ENCODE peak calls at places on chromosomes 16 and 17, in seven cellular contexts. O, K, J, M, B, X and T are unnamed samples.

GRCh38 chr16:24045641-24046040 is 209.9 kb downstream of the PRKCB start:
- DNase-seq in O (no peak), K (peak), J (no peak), M (peak), B (no peak), X (peak), T (no peak)

GRCh38 chr16:59632266-59632855 is 898.2 kb upstream of the GOT2 start:
- DNase-seq in O (no peak), K (no peak), J (no peak), M (no peak), B (peak), X (peak), T (peak)

GRCh38 chr17:58402047-58402446 is 15.3 kb downstream of the RNF43 start:
- DNase-seq in O (no peak), K (no peak), J (no peak), M (no peak), B (no peak), X (no peak), T (no peak)

GRCh38 chr16:27291106-27291505 is 22.5 kb upstream of the NSMCE1 start:
- DNase-seq in O (no peak), K (no peak), J (no peak), M (peak), B (no peak), X (no peak), T (no peak)

GRCh38 chr17:56820207-56820606 is 13.5 kb downstream of the C17orf67 start:
- DNase-seq in O (no peak), K (no peak), J (no peak), M (no peak), B (no peak), X (no peak), T (no peak)

GRCh38 chr17:46810837-46811236 is 7.7 kb downstream of the WNT3 start:
- DNase-seq in O (no peak), K (no peak), J (no peak), M (no peak), B (no peak), X (no peak), T (no peak)

GRCh38 chr17:80023261-80024205 is 12.1 kb downstream of the TBC1D16 start:
- DNase-seq in O (peak), K (no peak), J (no peak), M (no peak), B (no peak), X (no peak), T (no peak)

GRCh38 chr16:50251375-50252081 is 14.8 kb upstream of the ADCY7 start:
- DNase-seq in O (no peak), K (no peak), J (no peak), M (peak), B (peak), X (no peak), T (no peak)

GRCh38 chr17:40535924-40536717 is 29.2 kb downstream of the CCR7 start:
- DNase-seq in O (no peak), K (no peak), J (no peak), M (no peak), B (no peak), X (no peak), T (no peak)

GRCh38 chr17:31310260-31310659 is 3.6 kb downstream of the EVI2B start:
- DNase-seq in O (no peak), K (peak), J (peak), M (no peak), B (no peak), X (no peak), T (no peak)

GRCh38 chr17:76426853-76427252 is 26.1 kb downstream of the UBE2O start:
- DNase-seq in O (no peak), K (no peak), J (no peak), M (no peak), B (no peak), X (no peak), T (no peak)

GRCh38 chr16:64380751-64381150 is 741.1 kb downstream of the CDH11 start:
- DNase-seq in O (no peak), K (no peak), J (no peak), M (no peak), B (no peak), X (no peak), T (no peak)

GRCh38 chr17:80824549-80825470 is 166.8 kb upstream of the CHMP6 start:
- DNase-seq in O (no peak), K (no peak), J (no peak), M (no peak), B (no peak), X (no peak), T (no peak)

GRCh38 chr17:70780031-70780430 is 610.7 kb downstream of the KCNJ2 start:
- DNase-seq in O (no peak), K (no peak), J (no peak), M (no peak), B (peak), X (no peak), T (no peak)

GRCh38 chr16:88430524-88431446 is 22.3 kb upstream of the ZFPM1 start:
- DNase-seq in O (peak), K (no peak), J (peak), M (no peak), B (no peak), X (no peak), T (no peak)

GRCh38 chr17:2636169-2636930 is 42.9 kb downstream of the PAFAH1B1 start:
- DNase-seq in O (no peak), K (no peak), J (no peak), M (no peak), B (no peak), X (no peak), T (no peak)

GRCh38 chr16:66342294-66342900 is 24.1 kb upstream of the CDH5 start:
- DNase-seq in O (no peak), K (peak), J (no peak), M (no peak), B (peak), X (peak), T (no peak)

GRCh38 chr16:81526935-81527334 is 82.3 kb downstream of the CMIP start:
- DNase-seq in O (no peak), K (no peak), J (peak), M (no peak), B (peak), X (peak), T (peak)

GRCh38 chr17:75828051-75828400 is 16.2 kb downstream of the UNC13D start:
- DNase-seq in O (no peak), K (no peak), J (peak), M (no peak), B (no peak), X (no peak), T (no peak)

GRCh38 chr17:39063681-39064069 is 87.8 kb downstream of the PLXDC1 start:
- DNase-seq in O (no peak), K (no peak), J (no peak), M (no peak), B (no peak), X (no peak), T (no peak)

GRCh38 chr16:74275031-74275636 is 21.5 kb upstream of the PSMD7 start:
- DNase-seq in O (no peak), K (peak), J (no peak), M (no peak), B (peak), X (peak), T (no peak)

GRCh38 chr17:17812211-17813054 is 24.4 kb downstream of the SREBF1 start:
- DNase-seq in O (peak), K (peak), J (peak), M (peak), B (peak), X (peak), T (no peak)

GRCh38 chr17:69175262-69175811 is 33.6 kb upstream of the ABCA6 start:
- DNase-seq in O (no peak), K (no peak), J (no peak), M (no peak), B (no peak), X (no peak), T (no peak)

GRCh38 chr16:71894229-71894920 is 956 bp upstream of the IST1 start:
- DNase-seq in O (peak), K (peak), J (peak), M (peak), B (peak), X (peak), T (no peak)

GRCh38 chr16:73173396-73173795 is 125.5 kb upstream of the ZFHX3 start:
- DNase-seq in O (no peak), K (no peak), J (no peak), M (no peak), B (peak), X (no peak), T (no peak)

GRCh38 chr16:73171901-73172619 is 124.1 kb upstream of the ZFHX3 start:
- DNase-seq in O (no peak), K (no peak), J (no peak), M (no peak), B (no peak), X (no peak), T (no peak)

GRCh38 chr16:73171380-73171779 is 123.5 kb upstream of the ZFHX3 start:
- DNase-seq in O (peak), K (no peak), J (no peak), M (no peak), B (no peak), X (no peak), T (no peak)

GRCh38 chr16:73170587-73170986 is 122.7 kb upstream of the ZFHX3 start:
- DNase-seq in O (no peak), K (no peak), J (no peak), M (peak), B (no peak), X (no peak), T (no peak)

GRCh38 chr16:73172621-73173312 is 124.8 kb upstream of the ZFHX3 start:
- DNase-seq in O (peak), K (no peak), J (no peak), M (peak), B (peak), X (no peak), T (no peak)
- TF ChIP-seq CTCF in O (peak), K (no peak), J (no peak), M (no peak), B (peak), X (peak), T (peak)

DNA sequence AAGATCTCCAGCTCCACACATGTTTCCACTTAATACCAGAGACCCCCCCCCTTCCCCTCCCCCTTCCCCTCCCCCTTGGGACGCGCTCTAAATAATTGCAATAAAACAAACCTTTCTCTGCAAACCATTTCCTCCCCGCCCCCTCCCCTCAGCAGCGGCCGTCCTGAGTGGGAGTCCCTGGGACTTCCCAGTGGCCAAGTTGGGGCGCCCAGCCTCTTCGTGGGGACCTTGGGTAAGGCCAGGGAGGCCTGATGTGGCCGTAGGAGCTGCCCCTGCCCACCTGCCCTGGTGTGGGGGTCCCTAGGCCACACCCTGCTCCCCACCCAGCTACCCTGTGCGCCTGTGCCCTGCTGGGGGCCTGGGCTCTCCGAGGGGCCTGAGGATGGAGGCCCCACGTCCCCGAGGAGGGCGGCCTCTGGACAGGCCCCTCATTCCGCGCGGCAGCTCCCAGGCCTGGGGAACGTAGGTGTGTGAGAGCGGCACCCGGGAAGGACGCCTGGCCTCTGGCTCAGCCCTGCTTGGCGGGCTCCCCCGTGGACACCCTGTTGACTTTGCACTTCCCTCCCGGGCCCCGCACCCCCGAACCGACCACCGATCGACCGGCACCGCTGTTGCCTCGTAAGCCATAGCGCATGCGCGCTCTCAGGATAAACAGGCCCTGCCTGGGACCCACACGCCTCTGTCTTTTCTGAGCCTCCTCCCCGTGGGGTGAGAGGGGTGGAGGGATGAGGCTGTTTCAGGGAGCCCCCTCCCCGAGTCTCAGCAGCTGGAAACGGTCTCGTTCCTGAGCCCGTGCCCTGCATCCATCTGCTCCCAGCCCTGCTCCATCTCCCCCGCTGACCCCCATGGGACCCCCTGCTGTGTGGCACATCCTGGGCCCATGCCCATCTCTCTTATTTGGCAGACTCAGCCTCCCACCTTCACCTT is 9.0 kb downstream of the NTHL1 start:
- DNase-seq in O (no peak), K (no peak), J (no peak), M (no peak), B (no peak), X (no peak), T (no peak)
- H3K4me3 ChIP-seq in O (no peak), K (no peak), J (no peak), M (no peak), B (no peak), X (no peak), T (no peak)

GRCh38 chr17:66537518-66537917 is 235.1 kb downstream of the PRKCA start:
- DNase-seq in O (no peak), K (no peak), J (no peak), M (no peak), B (no peak), X (no peak), T (no peak)

GRCh38 chr17:66541461-66542182 is 239.2 kb downstream of the PRKCA start:
- DNase-seq in O (no peak), K (peak), J (no peak), M (no peak), B (no peak), X (no peak), T (no peak)

GRCh38 chr17:66542183-66542966 is 240.0 kb downstream of the PRKCA start:
- DNase-seq in O (no peak), K (peak), J (no peak), M (no peak), B (peak), X (no peak), T (peak)

GRCh38 chr17:66538776-66539175 is 236.4 kb downstream of the PRKCA start:
- DNase-seq in O (no peak), K (no peak), J (no peak), M (no peak), B (no peak), X (no peak), T (no peak)

GRCh38 chr17:66540131-66540781 is 237.8 kb downstream of the PRKCA start:
- DNase-seq in O (no peak), K (peak), J (no peak), M (no peak), B (peak), X (no peak), T (peak)
- TF ChIP-seq CTCF in O (no peak), K (no peak), J (no peak), M (no peak), B (no peak), X (no peak), T (no peak)

DNA sequence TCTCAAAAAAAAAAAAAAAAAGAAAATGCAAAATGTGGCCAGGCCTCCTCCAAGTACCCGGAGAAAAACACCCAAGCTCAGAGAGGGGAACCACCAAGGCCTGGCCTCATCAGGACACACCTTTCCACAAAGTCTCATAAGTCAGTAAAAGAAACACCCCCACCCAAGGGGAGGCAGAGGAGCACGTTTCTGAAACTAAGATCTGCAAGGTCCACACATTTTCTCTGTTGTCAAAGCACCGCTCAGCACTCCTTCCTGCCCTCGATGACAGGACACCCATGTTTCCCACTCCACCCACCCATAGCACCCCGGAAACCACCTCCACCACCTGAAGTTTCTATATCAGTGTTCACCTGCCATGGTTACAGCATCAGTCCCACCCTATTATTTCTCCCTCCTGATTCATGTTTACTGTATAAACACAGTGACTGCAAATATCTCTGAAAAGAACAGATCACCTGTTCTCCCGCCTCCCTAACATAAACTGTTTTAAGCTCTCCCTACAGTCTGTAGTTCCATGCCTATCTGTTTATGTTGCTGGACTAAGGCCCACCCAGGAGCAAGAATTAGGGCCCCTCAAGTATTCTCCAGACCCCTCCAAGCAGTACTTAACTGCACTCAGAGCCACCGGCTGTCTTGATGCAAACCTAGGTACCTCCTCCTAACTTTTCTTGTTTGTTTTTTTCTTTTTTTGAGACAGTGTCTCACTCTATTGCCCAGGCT is 2.0 kb downstream of the CORO7 start:
- DNase-seq in O (peak), K (peak), J (peak), M (no peak), B (no peak), X (no peak), T (no peak)
- H3K4me3 ChIP-seq in O (peak), K (peak), J (peak), M (no peak), B (no peak), X (no peak), T (no peak)

GRCh38 chr16:54286330-54287017 is at the start of gene IRX3:
- DNase-seq in O (peak), K (no peak), J (no peak), M (peak), B (peak), X (peak), T (no peak)

GRCh38 chr16:54284931-54285413 is 1.6 kb downstream of the IRX3 start:
- DNase-seq in O (no peak), K (no peak), J (no peak), M (peak), B (peak), X (peak), T (no peak)

GRCh38 chr16:54284319-54284930 is 2.2 kb downstream of the IRX3 start:
- DNase-seq in O (peak), K (no peak), J (no peak), M (no peak), B (no peak), X (no peak), T (no peak)

GRCh38 chr16:54286067-54286329 is 589 bp downstream of the IRX3 start:
- DNase-seq in O (no peak), K (no peak), J (no peak), M (peak), B (no peak), X (no peak), T (no peak)

GRCh38 chr16:54285414-54286066 is 1.0 kb downstream of the IRX3 start:
- DNase-seq in O (no peak), K (no peak), J (no peak), M (no peak), B (peak), X (peak), T (no peak)
- TF ChIP-seq CTCF in O (no peak), K (no peak), J (no peak), M (no peak), B (no peak), X (no peak), T (no peak)

GRCh38 chr17:21194688-21195087 is 19.3 kb downstream of the TMEM11 start:
- DNase-seq in O (no peak), K (no peak), J (no peak), M (peak), B (peak), X (no peak), T (no peak)
- H3K4me3 ChIP-seq in O (no peak), K (no peak), J (no peak), M (no peak), B (no peak), X (no peak), T (no peak)

GRCh38 chr17:4551141-4551540 is 4.0 kb downstream of the MYBBP1A start:
- DNase-seq in O (no peak), K (no peak), J (no peak), M (no peak), B (peak), X (peak), T (no peak)
- TF ChIP-seq CTCF in O (no peak), K (peak), J (no peak), M (no peak), B (no peak), X (peak), T (peak)

GRCh38 chr17:78314683-78315354 is 45.1 kb downstream of the SOCS3 start:
- DNase-seq in O (no peak), K (no peak), J (no peak), M (no peak), B (peak), X (no peak), T (no peak)

GRCh38 chr17:78317817-78318400 is 42.0 kb downstream of the SOCS3 start:
- DNase-seq in O (no peak), K (no peak), J (no peak), M (no peak), B (no peak), X (no peak), T (no peak)

GRCh38 chr17:78316867-78317816 is 42.7 kb downstream of the SOCS3 start:
- DNase-seq in O (peak), K (no peak), J (no peak), M (no peak), B (peak), X (peak), T (no peak)

GRCh38 chr17:78315355-78316114 is 44.3 kb downstream of the SOCS3 start:
- DNase-seq in O (peak), K (no peak), J (peak), M (peak), B (peak), X (peak), T (no peak)

DNA sequence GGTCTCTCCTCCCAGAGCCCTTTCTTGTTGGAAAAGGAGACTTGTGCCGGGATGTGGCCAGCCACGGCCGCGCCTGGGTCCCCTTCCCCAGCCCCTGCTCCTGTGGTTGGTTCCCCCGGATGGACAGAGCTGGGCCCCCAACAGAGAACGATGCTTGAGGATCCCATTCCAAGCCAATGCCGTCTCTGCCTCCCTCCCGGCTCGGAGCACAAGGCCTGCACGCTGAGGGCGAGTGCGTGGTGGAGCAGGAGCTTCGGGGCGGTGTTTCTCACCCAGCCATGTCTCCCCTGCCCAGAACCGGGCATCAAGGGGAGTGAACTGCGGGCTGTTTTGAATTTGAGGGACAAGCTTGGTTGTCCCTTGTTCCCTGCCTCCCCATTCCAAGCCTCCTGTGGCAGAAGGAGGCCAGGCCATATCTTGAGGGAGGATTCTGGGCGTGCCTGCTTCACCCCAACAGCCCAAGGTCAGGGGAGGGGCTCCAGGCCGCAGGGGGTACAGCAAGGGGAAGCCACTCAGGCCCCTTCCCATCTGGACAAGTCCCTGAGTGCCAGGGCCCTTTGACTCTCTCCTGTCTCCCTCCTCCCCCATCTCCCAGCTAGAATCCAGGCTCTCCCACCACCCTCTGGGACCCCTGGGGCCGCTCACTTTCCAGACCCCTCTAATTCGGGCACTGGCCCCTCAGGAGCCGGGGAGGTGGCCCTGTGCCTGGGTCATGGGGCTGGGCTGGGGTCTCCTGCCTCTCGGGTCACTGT is 43.6 kb downstream of the SOCS3 start:
- DNase-seq in O (no peak), K (no peak), J (no peak), M (no peak), B (no peak), X (peak), T (no peak)
- H3K4me3 ChIP-seq in O (no peak), K (no peak), J (no peak), M (no peak), B (no peak), X (peak), T (no peak)